ENCODE peak calls at places on chromosomes 12 and 14, in seven cellular contexts. M, P, Q, Z, V, R and U are unnamed samples.

GRCh38 chr14:36718216-36718615 is 56.6 kb downstream of the PAX9 start:
- DNase-seq in M (no peak), P (no peak), Q (no peak), Z (peak), V (no peak), R (no peak), U (no peak)

GRCh38 chr14:31159682-31160296 is 47.8 kb downstream of the HECTD1 start:
- DNase-seq in M (peak), P (no peak), Q (no peak), Z (peak), V (no peak), R (no peak), U (no peak)

GRCh38 chr12:116863275-116863767 is 17.9 kb downstream of the HRK start:
- DNase-seq in M (peak), P (peak), Q (peak), Z (peak), V (no peak), R (peak), U (peak)

GRCh38 chr12:23230899-23231298 is 605.9 kb downstream of the ETNK1 start:
- DNase-seq in M (no peak), P (no peak), Q (no peak), Z (no peak), V (no peak), R (peak), U (no peak)

GRCh38 chr12:100491104-100491503 is 17.4 kb downstream of the NR1H4 start:
- DNase-seq in M (no peak), P (no peak), Q (no peak), Z (no peak), V (no peak), R (no peak), U (no peak)

GRCh38 chr12:94244165-94245133 is 96.1 kb downstream of the PLXNC1 start:
- DNase-seq in M (no peak), P (no peak), Q (no peak), Z (no peak), V (no peak), R (no peak), U (no peak)

GRCh38 chr14:100706860-100707259 is 19.8 kb upstream of the DLK1 start:
- DNase-seq in M (no peak), P (no peak), Q (no peak), Z (no peak), V (no peak), R (no peak), U (no peak)

GRCh38 chr12:75853621-75854020 is 178.0 kb downstream of the PHLDA1 start:
- DNase-seq in M (no peak), P (no peak), Q (no peak), Z (peak), V (no peak), R (no peak), U (no peak)

GRCh38 chr12:95323204-95323603 is 105.6 kb downstream of the VEZT start:
- DNase-seq in M (no peak), P (no peak), Q (no peak), Z (no peak), V (no peak), R (no peak), U (no peak)

GRCh38 chr12:91685917-91686316 is 459.7 kb downstream of the BTG1 start:
- DNase-seq in M (peak), P (no peak), Q (no peak), Z (peak), V (no peak), R (no peak), U (no peak)

GRCh38 chr12:57135487-57135886 is 7.2 kb downstream of the LRP1 start:
- DNase-seq in M (peak), P (no peak), Q (peak), Z (peak), V (no peak), R (peak), U (peak)

GRCh38 chr14:77009014-77009413 is 19.5 kb downstream of the IRF2BPL start:
- DNase-seq in M (no peak), P (no peak), Q (peak), Z (no peak), V (no peak), R (no peak), U (no peak)

GRCh38 chr14:75896341-75896740 is 85.5 kb downstream of the TGFB3 start:
- DNase-seq in M (no peak), P (no peak), Q (no peak), Z (no peak), V (no peak), R (no peak), U (no peak)

GRCh38 chr12:53061404-53062010 is 11.6 kb downstream of the TNS2 start:
- DNase-seq in M (no peak), P (no peak), Q (peak), Z (no peak), V (no peak), R (peak), U (peak)

GRCh38 chr14:68968721-68969120 is 10.4 kb downstream of the ACTN1 start:
- DNase-seq in M (no peak), P (no peak), Q (no peak), Z (no peak), V (no peak), R (no peak), U (no peak)
- H3K9ac ChIP-seq in M (no peak), P (no peak), Q (no peak), Z (no peak), V (no peak), R (no peak), U (no peak)

GRCh38 chr14:95346820-95347219 is 27.1 kb upstream of the CLMN start:
- DNase-seq in M (no peak), P (no peak), Q (peak), Z (no peak), V (no peak), R (peak), U (peak)
- H2AK5ac ChIP-seq in M (no peak), P (no peak), Q (no peak), Z (no peak), V (no peak), R (no peak), U (no peak)

GRCh38 chr14:56273949-56274348 is 155.7 kb downstream of the PELI2 start:
- DNase-seq in M (no peak), P (no peak), Q (no peak), Z (no peak), V (no peak), R (no peak), U (no peak)
- H3K9ac ChIP-seq in M (no peak), P (no peak), Q (no peak), Z (no peak), V (no peak), R (no peak), U (no peak)

DNA sequence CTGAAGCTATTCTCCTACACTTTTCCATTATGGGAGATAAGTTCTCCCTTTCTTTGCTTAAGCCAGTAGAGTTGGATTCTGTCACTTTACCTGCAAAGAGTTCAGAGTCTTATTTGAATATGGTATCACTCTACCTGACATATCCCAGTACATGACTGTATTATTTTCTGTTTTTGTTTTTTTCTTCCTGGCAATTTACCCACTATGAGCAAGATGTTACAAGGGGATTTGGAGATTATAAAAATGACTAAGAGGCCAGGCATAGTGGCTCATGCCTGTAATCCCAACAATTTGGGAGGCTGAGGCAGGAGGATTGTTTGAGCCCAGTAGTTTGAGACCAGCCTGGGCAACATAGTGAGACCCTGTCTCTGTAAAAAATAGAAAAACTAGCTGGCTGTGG is 46.4 kb upstream of the CHST11 start:
- DNase-seq in M (no peak), P (no peak), Q (no peak), Z (no peak), V (no peak), R (no peak), U (no peak)
- H2AK5ac ChIP-seq in M (no peak), P (no peak), Q (no peak), Z (no peak), V (no peak), R (no peak), U (no peak)

GRCh38 chr14:63854330-63854729 is 1.5 kb downstream of the SYNE2 start:
- DNase-seq in M (no peak), P (no peak), Q (no peak), Z (no peak), V (no peak), R (no peak), U (no peak)
- H3K9ac ChIP-seq in M (peak), P (peak), Q (no peak), Z (peak), V (no peak), R (peak), U (no peak)

GRCh38 chr14:23208286-23208685 is 24.8 kb upstream of the SLC7A8 start:
- DNase-seq in M (no peak), P (no peak), Q (peak), Z (no peak), V (no peak), R (no peak), U (no peak)

GRCh38 chr14:23215421-23215820 is 22.3 kb upstream of the RNF212B start:
- DNase-seq in M (no peak), P (no peak), Q (no peak), Z (no peak), V (no peak), R (no peak), U (no peak)

GRCh38 chr14:23207146-23207540 is 23.7 kb upstream of the SLC7A8 start:
- DNase-seq in M (no peak), P (no peak), Q (no peak), Z (no peak), V (no peak), R (peak), U (no peak)

GRCh38 chr14:23206422-23207145 is 23.1 kb upstream of the SLC7A8 start:
- DNase-seq in M (no peak), P (no peak), Q (no peak), Z (no peak), V (no peak), R (no peak), U (no peak)

GRCh38 chr14:23209651-23210423 is 26.4 kb upstream of the SLC7A8 start:
- DNase-seq in M (peak), P (no peak), Q (peak), Z (peak), V (no peak), R (no peak), U (no peak)
- H2AK5ac ChIP-seq in M (no peak), P (no peak), Q (no peak), Z (no peak), V (no peak), R (no peak), U (no peak)